ENCODE peak calls at places on chromosomes 7 and 10, in nine cellular contexts. W is heart left ventricle, U is spleen, E is transverse colon, F is suprapubic skin, D is uterus, T is body of pancreas, N is HCT116, X is vagina. P is an unnamed sample. For H3K9me3, the result is how much of the 10 kb centered on the place peaks cover.

GRCh38 chr7:104106106-104106505 is 101.7 kb downstream of the ORC5 start:
- DNase-seq in W (no peak), X (no peak), E (no peak), N (no peak), U (no peak), D (no peak), F (no peak), T (no peak), P (no peak)

GRCh38 chr7:41013117-41013516 is 689.8 kb downstream of the INHBA start:
- DNase-seq in X (no peak), N (no peak), E (no peak), W (no peak), U (no peak), T (no peak), F (no peak), D (no peak), P (no peak)

GRCh38 chr10:106506509-106507265 is 657.8 kb downstream of the SORCS1 start:
- DNase-seq in N (no peak), D (no peak), X (no peak), T (no peak), F (no peak), W (no peak), E (no peak), U (no peak), P (no peak)

GRCh38 chr10:23530079-23530478 is 91.2 kb downstream of the OTUD1 start:
- DNase-seq in D (no peak), N (no peak), U (no peak), E (no peak), F (no peak), W (no peak), T (no peak), X (no peak), P (no peak)

GRCh38 chr10:91034494-91035157 is 113.7 kb upstream of the ANKRD1 start:
- DNase-seq in N (no peak), X (no peak), U (no peak), D (peak), T (peak), F (peak), E (peak), W (peak), P (peak)

GRCh38 chr7:97439637-97440214 is 292.2 kb upstream of the TAC1 start:
- DNase-seq in T (no peak), F (no peak), N (no peak), E (no peak), W (no peak), U (no peak), X (no peak), D (no peak), P (no peak)

GRCh38 chr7:87111877-87112276 is 40.4 kb upstream of the DMTF1 start:
- DNase-seq in U (no peak), D (no peak), E (no peak), X (no peak), W (no peak), F (no peak), N (no peak), T (no peak), P (no peak)

GRCh38 chr7:24328050-24328449 is 44.1 kb downstream of the NPY start:
- DNase-seq in D (no peak), E (no peak), X (no peak), N (no peak), W (no peak), F (no peak), U (no peak), T (no peak), P (no peak)

GRCh38 chr7:71770269-71770907 is 638.4 kb downstream of the GALNT17 start:
- DNase-seq in U (no peak), N (no peak), W (no peak), E (no peak), T (peak), X (no peak), D (no peak), F (no peak), P (no peak)

GRCh38 chr7:151813445-151813844 is 63.5 kb downstream of the PRKAG2 start:
- DNase-seq in F (no peak), N (no peak), T (no peak), X (no peak), D (no peak), E (no peak), U (no peak), W (no peak), P (no peak)

GRCh38 chr10:71790749-71791440 is 17.6 kb upstream of the VSIR start:
- DNase-seq in E (no peak), U (no peak), N (no peak), X (no peak), F (no peak), D (no peak), T (no peak), W (no peak), P (no peak)

GRCh38 chr7:106456339-106456738 is 171.6 kb upstream of the NAMPT start:
- DNase-seq in U (no peak), D (no peak), W (no peak), F (no peak), N (no peak), T (peak), X (no peak), E (no peak), P (no peak)

GRCh38 chr10:63588436-63589180 is 67.4 kb downstream of the REEP3 start:
- DNase-seq in X (no peak), T (peak), E (peak), U (no peak), N (no peak), F (no peak), W (no peak), D (no peak), P (no peak)

GRCh38 chr10:11230706-11231105 is 213.0 kb downstream of the CELF2 start:
- DNase-seq in W (no peak), D (no peak), U (no peak), X (no peak), F (no peak), E (no peak), T (no peak), N (no peak), P (no peak)

GRCh38 chr7:74665296-74665938 is 7.9 kb downstream of the GTF2I start:
- DNase-seq in X (no peak), N (no peak), U (peak), W (no peak), E (no peak), D (no peak), T (no peak), F (peak), P (no peak)

GRCh38 chr10:70597856-70598815 is 4.4 kb downstream of the PRF1 start:
- DNase-seq in U (no peak), T (no peak), F (no peak), X (peak), W (no peak), N (no peak), D (no peak), E (no peak), P (no peak)

GRCh38 chr7:47405921-47406765 is 175.8 kb downstream of the TNS3 start:
- DNase-seq in W (peak), U (no peak), N (no peak), T (peak), F (no peak), X (no peak), D (peak), E (peak), P (peak)

GRCh38 chr10:70560511-70560931 is 42.0 kb downstream of the PRF1 start:
- DNase-seq in U (peak), F (no peak), T (no peak), D (peak), E (no peak), N (no peak), X (no peak), W (no peak), P (no peak)

GRCh38 chr10:77264107-77264506 is 373.5 kb downstream of the KCNMA1 start:
- DNase-seq in D (no peak), N (no peak), W (no peak), T (no peak), U (no peak), X (no peak), E (no peak), F (no peak), P (no peak)

GRCh38 chr7:30093351-30094019 is 41.3 kb upstream of the MTURN start:
- DNase-seq in T (no peak), F (no peak), D (no peak), X (no peak), W (no peak), N (no peak), E (no peak), U (no peak), P (no peak)

GRCh38 chr10:104080762-104081161 is 4.9 kb downstream of the COL17A1 start:
- DNase-seq in T (peak), X (no peak), N (peak), E (peak), F (no peak), W (no peak), D (no peak), U (no peak), P (peak)

GRCh38 chr7:87164433-87164832 is 12.2 kb downstream of the DMTF1 start:
- DNase-seq in D (no peak), N (no peak), E (no peak), T (no peak), W (no peak), X (no peak), U (no peak), F (no peak), P (no peak)

GRCh38 chr10:88064608-88065383 is 201.4 kb downstream of the PTEN start:
- DNase-seq in E (peak), F (peak), N (no peak), X (no peak), D (peak), W (peak), T (peak), U (peak), P (peak)

GRCh38 chr10:88062385-88062784 is 199.0 kb downstream of the PTEN start:
- DNase-seq in N (no peak), D (no peak), X (no peak), U (no peak), F (no peak), W (no peak), E (no peak), T (no peak), P (no peak)

GRCh38 chr10:88060762-88061161 is 197.3 kb downstream of the PTEN start:
- DNase-seq in X (no peak), F (no peak), N (no peak), T (no peak), W (no peak), D (no peak), E (no peak), U (no peak), P (no peak)

GRCh38 chr10:88063861-88064521 is 200.6 kb downstream of the PTEN start:
- DNase-seq in F (no peak), E (no peak), T (no peak), N (no peak), D (no peak), U (no peak), X (no peak), W (no peak), P (no peak)

GRCh38 chr10:88062798-88063472 is 199.5 kb downstream of the PTEN start:
- DNase-seq in W (no peak), D (no peak), T (no peak), U (no peak), N (no peak), F (no peak), E (no peak), X (no peak), P (no peak)
- TF ChIP-seq POLR2A in W (no peak), D (no peak), T (no peak), U (no peak), N (no peak), F (no peak), E (no peak), X (no peak), P (no peak)

DNA sequence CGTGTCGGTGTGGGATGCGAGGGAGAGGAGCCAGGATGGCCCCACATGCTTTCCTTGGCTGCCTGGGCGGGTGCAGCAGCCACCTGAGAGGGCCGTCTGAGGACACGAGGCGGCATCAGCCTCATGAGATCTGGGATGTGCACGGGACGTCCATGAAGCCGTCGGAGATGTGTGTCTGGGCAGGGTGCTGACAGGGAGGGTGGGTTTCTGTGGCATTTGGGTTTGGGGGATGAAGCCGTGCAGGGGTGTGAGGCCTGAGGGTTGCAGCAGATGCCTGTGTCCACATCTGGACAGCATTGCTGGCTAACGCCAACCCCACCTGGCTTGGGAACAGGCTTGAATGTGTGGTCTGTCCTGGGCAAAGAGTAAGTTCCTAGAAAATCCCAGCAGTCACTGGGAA is 179.5 kb downstream of the DNAJB6 start:
- DNase-seq in U (peak), X (peak), F (no peak), D (no peak), W (no peak), N (no peak), E (no peak), T (no peak), P (no peak)
- H3K9me3 ChIP-seq in U (under half), X (under half), F (under half), D (under half), W (under half), N (under half), E (under half), T (under half), P (under half)

GRCh38 chr10:110499796-110500514 is 2.2 kb downstream of the DUSP5 start:
- DNase-seq in U (no peak), N (no peak), X (no peak), W (no peak), D (no peak), F (peak), T (no peak), E (no peak), P (no peak)

GRCh38 chr10:110498982-110499795 is 1.5 kb downstream of the DUSP5 start:
- DNase-seq in D (no peak), N (no peak), F (peak), X (no peak), W (peak), E (peak), U (peak), T (peak), P (peak)

GRCh38 chr10:110502072-110502845 is 4.6 kb downstream of the DUSP5 start:
- DNase-seq in U (no peak), T (no peak), D (no peak), F (no peak), X (no peak), E (no peak), N (no peak), W (no peak), P (no peak)

GRCh38 chr10:110501142-110501937 is 3.6 kb downstream of the DUSP5 start:
- DNase-seq in E (peak), W (peak), X (no peak), U (peak), F (peak), D (peak), T (peak), N (peak), P (peak)

GRCh38 chr10:110500515-110500905 is 2.8 kb downstream of the DUSP5 start:
- DNase-seq in T (no peak), F (no peak), D (no peak), X (no peak), E (no peak), U (no peak), W (peak), N (no peak), P (no peak)
- H3K4me3 ChIP-seq in T (no peak), F (no peak), D (no peak), X (no peak), E (no peak), U (peak), W (peak), N (peak), P (no peak)

GRCh38 chr10:69086131-69086530 is 1.8 kb upstream of the SRGN start:
- DNase-seq in T (no peak), N (no peak), D (no peak), W (peak), U (no peak), E (no peak), F (no peak), X (no peak), P (no peak)
- TF ChIP-seq POLR2A in T (no peak), N (no peak), D (no peak), W (peak), U (no peak), E (no peak), F (no peak), X (no peak), P (no peak)

DNA sequence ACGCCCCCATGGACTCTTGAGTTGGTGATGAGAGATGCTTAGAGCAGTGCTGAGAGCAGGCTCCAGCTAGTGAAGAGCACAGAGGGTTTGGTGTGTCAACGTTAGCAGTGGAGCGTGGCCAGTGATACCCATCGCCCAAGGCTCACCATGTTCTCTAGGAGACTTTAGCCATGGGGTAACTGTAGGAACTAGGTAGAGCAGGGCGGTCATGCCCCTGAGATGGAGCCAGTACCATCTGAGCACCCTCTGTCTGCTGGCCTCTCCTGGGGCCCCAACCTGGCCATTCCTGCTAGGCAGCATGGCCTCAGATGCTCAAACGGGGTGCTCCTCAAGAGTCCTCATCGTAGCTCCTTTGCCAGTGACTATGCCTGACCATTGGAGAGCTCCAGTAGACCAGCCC is 179.7 kb downstream of the KCND2 start:
- DNase-seq in F (no peak), T (no peak), N (no peak), U (no peak), W (no peak), X (no peak), E (no peak), D (no peak), P (no peak)
- H3K9me3 ChIP-seq in F (under half), T (under half), N (under half), U (under half), W (under half), X (under half), E (under half), D (under half), P (under half)

DNA sequence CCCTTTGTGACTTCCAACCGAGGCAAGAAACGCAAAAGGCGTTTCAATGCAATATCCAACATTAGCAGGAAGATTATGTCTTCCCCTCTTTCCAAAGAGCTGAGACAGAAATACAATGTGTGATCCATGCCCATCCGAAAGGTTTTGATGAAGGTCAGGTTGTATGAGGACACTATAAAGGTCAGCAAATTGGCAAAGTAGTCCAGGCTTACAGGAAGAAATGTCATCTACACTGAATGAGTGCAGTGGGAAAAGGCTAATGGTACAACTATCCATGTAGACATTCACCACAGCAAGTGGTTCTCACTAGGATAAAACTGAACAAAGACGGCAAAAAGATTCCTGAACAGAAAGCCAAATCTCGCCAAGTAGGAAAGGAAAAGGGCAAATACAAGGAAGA is 27.8 kb upstream of the DNA2 start:
- DNase-seq in T (no peak), E (no peak), F (no peak), U (no peak), D (no peak), X (no peak), W (no peak), N (no peak), P (no peak)
- H3K4me3 ChIP-seq in T (no peak), E (no peak), F (no peak), U (no peak), D (no peak), X (no peak), W (no peak), N (no peak), P (no peak)

GRCh38 chr10:78381072-78381471 is 347.4 kb downstream of the RPS24 start:
- DNase-seq in T (no peak), D (no peak), E (no peak), U (no peak), W (no peak), N (no peak), F (no peak), X (no peak), P (no peak)
- TF ChIP-seq POLR2A in T (no peak), D (no peak), E (no peak), U (no peak), W (no peak), N (no peak), F (no peak), X (no peak), P (no peak)

P was measured in testis.